ENCODE peak calls at places on chromosome X, in five cellular contexts. I is KG1, T is M059J, U is GOT3, P is globus pallidus. H is an unnamed sample.

GRCh38 chrX:47707031-47707780 is 48.2 kb upstream of the UXT start:
- DNase-seq in I (no peak), T (no peak), U (no peak), P (no peak), H (no peak)

GRCh38 chrX:23742174-23742692 is 843 bp downstream of the ACOT9 start:
- DNase-seq in I (no peak), T (peak), U (no peak), P (peak), H (no peak)

GRCh38 chrX:10156199-10157031 is at the start of gene CLCN4:
- DNase-seq in I (no peak), T (peak), U (peak), P (peak), H (no peak)

GRCh38 chrX:103734125-103734760 is 23.5 kb downstream of the TMEM31 start:
- DNase-seq in I (no peak), T (no peak), U (no peak), P (no peak), H (no peak)

GRCh38 chrX:139929876-139930275 is 3.0 kb downstream of the ATP11C start:
- DNase-seq in I (no peak), T (no peak), U (no peak), P (no peak), H (no peak)

GRCh38 chrX:70190225-70190624 is 12.9 kb downstream of the DGAT2L6 start:
- DNase-seq in I (no peak), T (no peak), U (no peak), P (no peak), H (no peak)

GRCh38 chrX:31969714-31970113 is 897.9 kb upstream of the FTHL17 start:
- DNase-seq in I (no peak), T (no peak), U (no peak), P (no peak), H (no peak)

GRCh38 chrX:115616943-115617563 is 56.1 kb downstream of the PLS3 start:
- DNase-seq in I (no peak), T (peak), U (no peak), P (no peak), H (no peak)

GRCh38 chrX:46628406-46629371 is 55.1 kb downstream of the CHST7 start:
- DNase-seq in I (peak), T (peak), U (no peak), P (peak), H (no peak)

GRCh38 chrX:7788334-7788733 is 54.6 kb upstream of the VCX start:
- DNase-seq in I (no peak), T (no peak), U (no peak), P (no peak), H (no peak)

GRCh38 chrX:65578346-65578745 is 43.8 kb upstream of the LAS1L start:
- DNase-seq in I (no peak), T (no peak), U (no peak), P (no peak), H (no peak)

GRCh38 chrX:18639280-18639679 is 32.6 kb downstream of the RS1 start:
- DNase-seq in I (no peak), T (no peak), U (no peak), P (no peak), H (no peak)

GRCh38 chrX:153460826-153461225 is 9.6 kb downstream of the HAUS7 start:
- DNase-seq in I (no peak), T (peak), U (no peak), P (no peak), H (peak)

GRCh38 chrX:103817502-103817901 is 14.6 kb downstream of the RAB9B start:
- DNase-seq in I (peak), T (peak), U (no peak), P (peak), H (no peak)

GRCh38 chrX:48736878-48737212 is 24.7 kb upstream of the GLOD5 start:
- DNase-seq in I (no peak), T (no peak), U (no peak), P (no peak), H (no peak)

GRCh38 chrX:14027031-14027430 is 2.7 kb downstream of the GEMIN8 start:
- DNase-seq in I (no peak), T (peak), U (no peak), P (peak), H (no peak)

GRCh38 chrX:30831082-30831481 is 58.0 kb downstream of the TAB3 start:
- DNase-seq in I (no peak), T (no peak), U (no peak), P (no peak), H (no peak)

GRCh38 chrX:110287605-110288004 is 30.3 kb downstream of the AMMECR1 start:
- DNase-seq in I (no peak), T (peak), U (no peak), P (no peak), H (no peak)

GRCh38 chrX:132836471-132836870 is 122.0 kb downstream of the HS6ST2 start:
- DNase-seq in I (no peak), T (no peak), U (no peak), P (no peak), H (no peak)

GRCh38 chrX:22135994-22136684 is 104.0 kb downstream of the PHEX start:
- DNase-seq in I (peak), T (peak), U (peak), P (peak), H (no peak)

GRCh38 chrX:10597871-10598270 is 22.5 kb downstream of the MID1 start:
- DNase-seq in I (no peak), T (peak), U (peak), P (peak), H (no peak)

GRCh38 chrX:23381099-23381498 is 46.5 kb downstream of the PTCHD1 start:
- DNase-seq in I (no peak), T (no peak), U (no peak), P (no peak), H (no peak)

GRCh38 chrX:17812763-17813162 is 48.3 kb downstream of the RAI2 start:
- DNase-seq in I (no peak), T (no peak), U (no peak), P (no peak), H (no peak)

GRCh38 chrX:24216037-24216436 is 66.5 kb downstream of the ZFX start:
- DNase-seq in I (no peak), T (no peak), U (no peak), P (no peak), H (no peak)

GRCh38 chrX:152932144-152932543 is 34.3 kb downstream of the ZNF185 start:
- DNase-seq in I (no peak), T (no peak), U (no peak), P (no peak), H (no peak)

GRCh38 chrX:154378059-154378798 is 866 bp upstream of the EMD start:
- DNase-seq in I (peak), T (peak), U (no peak), P (no peak), H (no peak)

H was measured in effector memory CD4-positive, alpha-beta T cell.